ENCODE peak calls at places on chromosomes 4 and X, in four cellular contexts. R, I, K and H are unnamed samples.

GRCh38 chrX:118855681-118856310 is 32.2 kb downstream of the ZCCHC12 start:
- DNase-seq in K (no peak), R (no peak), I (no peak), H (no peak)

GRCh38 chr4:180789929-180790328 is 1453.3 kb upstream of the TENM3 start:
- DNase-seq in I (no peak), K (no peak), R (no peak), H (no peak)

GRCh38 chrX:45133465-45133864 is 67.2 kb downstream of the DIPK2B start:
- DNase-seq in K (no peak), R (no peak), I (no peak), H (no peak)

GRCh38 chrX:29257516-29257915 is 670.3 kb downstream of the IL1RAPL1 start:
- DNase-seq in I (no peak), K (no peak), R (no peak), H (no peak)

GRCh38 chrX:20363003-20363674 is 96.4 kb upstream of the RPS6KA3 start:
- DNase-seq in R (no peak), K (no peak), I (no peak), H (no peak)

GRCh38 chr4:109837014-109837413 is 9.2 kb downstream of the RRH start:
- DNase-seq in K (no peak), R (no peak), I (no peak), H (no peak)

GRCh38 chrX:77743720-77744119 is 42.3 kb downstream of the ATRX start:
- DNase-seq in R (no peak), I (no peak), K (no peak), H (no peak)

GRCh38 chr4:24978291-24979072 is 52.3 kb downstream of the LGI2 start:
- DNase-seq in K (no peak), R (no peak), I (no peak), H (no peak)

GRCh38 chr4:8468746-8469535 is 28.4 kb downstream of the TRMT44 start:
- DNase-seq in K (peak), R (peak), I (peak), H (peak)

GRCh38 chrX:150627957-150628356 is 59.5 kb downstream of the MTM1 start:
- DNase-seq in R (no peak), I (no peak), K (no peak), H (no peak)

GRCh38 chr4:7894677-7895181 is 44.9 kb downstream of the AFAP1 start:
- DNase-seq in R (no peak), I (no peak), K (no peak), H (no peak)

GRCh38 chr4:108830509-108831244 is 67.8 kb upstream of the ETNPPL start:
- DNase-seq in I (no peak), K (no peak), R (no peak), H (no peak)

GRCh38 chrX:150902434-150903109 is 4.1 kb upstream of the CD99L2 start:
- DNase-seq in R (no peak), K (no peak), I (no peak), H (peak)

GRCh38 chr4:21469438-21470032 is 479.0 kb downstream of the KCNIP4 start:
- DNase-seq in I (no peak), R (no peak), K (no peak), H (peak)

GRCh38 chrX:106612403-106612789 is 618 bp downstream of the RADX start:
- DNase-seq in K (no peak), R (no peak), I (no peak), H (peak)

GRCh38 chr4:71221510-71222466 is 117.0 kb upstream of the SLC4A4 start:
- DNase-seq in I (no peak), R (no peak), K (no peak), H (no peak)

GRCh38 chr4:3511187-3511586 is 21.0 kb downstream of the LRPAP1 start:
- DNase-seq in K (no peak), I (no peak), R (no peak), H (no peak)

GRCh38 chrX:40086569-40087335 is 11.0 kb downstream of the BCOR start:
- DNase-seq in K (no peak), R (no peak), I (no peak), H (no peak)

DNA sequence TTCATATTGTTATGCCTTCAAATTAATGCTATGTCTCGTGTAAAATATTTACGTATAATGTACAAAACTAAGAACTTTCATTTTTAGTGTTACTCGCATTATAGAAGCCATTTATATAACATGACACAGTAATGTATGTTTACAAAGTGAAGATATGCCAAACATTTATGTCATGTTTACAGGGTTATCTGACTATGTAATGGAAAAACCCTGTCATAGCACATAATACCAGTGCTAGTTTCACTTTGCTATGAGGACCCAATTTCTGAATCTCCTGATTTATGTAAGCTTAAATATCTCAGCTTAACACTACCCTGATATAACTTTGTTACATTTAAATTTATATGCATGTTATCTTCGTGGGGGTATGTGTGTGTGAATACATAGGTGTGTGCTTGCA is 233.1 kb downstream of the FAT4 start:
- DNase-seq in K (no peak), R (no peak), I (no peak), H (no peak)
- TF ChIP-seq JUND in K (no peak), R (no peak), I (no peak), H (no peak)

GRCh38 chr4:138643827-138644226 is 371.8 kb upstream of the NOCT start:
- DNase-seq in R (no peak), I (no peak), K (no peak), H (no peak)
- TF ChIP-seq JUND in R (no peak), I (no peak), K (no peak), H (no peak)

GRCh38 chr4:65069177-65069576 is 601.1 kb downstream of the EPHA5 start:
- DNase-seq in I (no peak), R (no peak), K (no peak), H (no peak)

GRCh38 chr4:65066106-65066505 is 604.2 kb downstream of the EPHA5 start:
- DNase-seq in R (no peak), I (no peak), K (no peak), H (no peak)

GRCh38 chr4:65071532-65071931 is 598.8 kb downstream of the EPHA5 start:
- DNase-seq in K (no peak), I (no peak), R (no peak), H (no peak)
- TF ChIP-seq JUND in K (no peak), I (no peak), R (no peak), H (no peak)

GRCh38 chr4:38310446-38311043 is 350.3 kb downstream of the PTTG2 start:
- DNase-seq in I (no peak), R (no peak), K (peak), H (peak)
- TF ChIP-seq JUND in I (no peak), R (no peak), K (peak), H (no peak)

GRCh38 chrX:15971696-15972095 is 117.1 kb upstream of the AP1S2 start:
- DNase-seq in I (no peak), R (no peak), K (no peak), H (no peak)

GRCh38 chrX:15983034-15983433 is 128.4 kb upstream of the AP1S2 start:
- DNase-seq in R (no peak), K (no peak), I (no peak), H (no peak)

GRCh38 chrX:15973299-15973698 is 118.7 kb upstream of the AP1S2 start:
- DNase-seq in I (peak), K (peak), R (peak), H (no peak)

GRCh38 chrX:15973941-15974340 is 119.3 kb upstream of the AP1S2 start:
- DNase-seq in K (no peak), I (no peak), R (no peak), H (no peak)

GRCh38 chrX:15977644-15978043 is 123.0 kb upstream of the AP1S2 start:
- DNase-seq in R (no peak), K (no peak), I (no peak), H (no peak)
- TF ChIP-seq JUND in R (no peak), K (no peak), I (no peak), H (no peak)

GRCh38 chr4:88690355-88690754 is 7.3 kb downstream of the NAP1L5 start:
- DNase-seq in K (no peak), R (no peak), I (no peak), H (no peak)
- TF ChIP-seq JUND in K (no peak), R (no peak), I (no peak), H (no peak)

GRCh38 chr4:83830138-83830537 is 294.2 kb downstream of the GPAT3 start:
- DNase-seq in R (no peak), I (no peak), K (no peak), H (no peak)
- TF ChIP-seq JUND in R (no peak), I (no peak), K (no peak), H (no peak)

DNA sequence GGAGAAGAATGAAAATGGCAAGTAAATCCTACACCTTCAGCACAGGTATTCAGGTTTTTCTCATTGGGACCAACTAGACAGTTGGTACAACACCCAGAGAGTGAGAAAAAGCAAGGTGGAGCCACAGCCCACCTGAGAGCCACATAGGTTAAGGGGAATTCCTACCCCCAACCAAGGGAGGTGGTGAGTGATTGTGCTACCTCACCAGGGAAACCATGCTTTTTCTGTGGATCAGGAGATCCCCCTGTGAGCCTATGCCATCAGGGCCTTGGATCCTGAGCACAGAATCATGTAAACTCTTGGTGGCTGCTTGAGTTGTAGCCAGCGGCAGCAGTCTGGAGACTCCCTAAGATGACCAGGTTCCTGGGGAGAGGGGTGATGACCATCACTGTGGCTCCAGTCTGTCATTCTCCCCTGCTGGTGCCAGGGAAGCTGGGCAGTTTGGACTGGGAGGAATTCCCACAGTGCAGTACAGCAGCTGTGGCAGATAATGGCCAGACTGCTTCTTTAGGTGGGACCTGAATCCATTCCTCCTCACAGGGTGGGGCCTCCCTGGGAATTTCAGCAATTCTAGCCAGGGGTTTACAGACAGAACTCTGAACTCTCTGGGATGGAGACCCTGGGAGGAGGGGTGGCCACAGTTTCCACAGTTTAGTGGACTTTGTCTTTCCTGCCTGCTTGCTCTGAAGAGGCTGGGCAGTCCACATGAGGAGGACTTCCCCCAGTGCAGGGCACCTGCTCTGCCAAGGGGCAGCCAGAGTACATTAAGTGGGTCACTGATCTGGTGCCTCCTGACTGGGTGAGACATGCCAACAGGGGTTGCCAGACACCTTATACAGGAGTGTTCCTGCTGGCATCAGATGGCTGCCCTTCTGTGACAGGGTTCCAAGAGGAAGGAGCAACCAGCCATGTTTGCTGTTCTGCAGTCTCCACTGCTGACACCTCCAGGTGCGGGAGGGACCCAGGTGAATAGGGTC is 43.2 kb downstream of the PARM1 start:
- DNase-seq in I (no peak), R (no peak), K (no peak), H (no peak)
- TF ChIP-seq JUND in I (no peak), R (no peak), K (no peak), H (no peak)